ENCODE peak calls at places on chromosomes 11 and 22, in nine cellular contexts. Y, C, L, P, S, X, Z, N and M are unnamed samples.
A peak's percentile ranks its signal among the peaks of the same experiment; 100 is the strongest.

GRCh38 chr22:37486224-37486845 is at the start of gene MFNG:
- DNase-seq in Y (peak; percentile 36), C (peak; percentile 54), L (peak; percentile 6), P (peak; percentile 92), S (peak; percentile 65), X (peak; percentile 72), Z (peak; percentile 77), N (peak; percentile 45), M (peak; percentile 69)

GRCh38 chr22:24536089-24536488 is 18.8 kb downstream of the GUCD1 start:
- DNase-seq in Y (no peak), C (no peak), L (no peak), P (no peak), S (no peak), X (no peak), Z (no peak), N (no peak), M (no peak)

GRCh38 chr11:103993502-103993901 is 42.9 kb upstream of the DDI1 start:
- DNase-seq in Y (no peak), C (no peak), L (peak; percentile 65), P (no peak), S (no peak), X (no peak), Z (no peak), N (no peak), M (no peak)

GRCh38 chr22:37815593-37815992 is 7.6 kb upstream of the GALR3 start:
- DNase-seq in Y (no peak), C (no peak), L (no peak), P (no peak), S (no peak), X (no peak), Z (no peak), N (no peak), M (no peak)

GRCh38 chr11:70005107-70005818 is 72.9 kb upstream of the ANO1 start:
- DNase-seq in Y (no peak), C (no peak), L (peak; percentile 96), P (no peak), S (no peak), X (no peak), Z (no peak), N (no peak), M (no peak)

GRCh38 chr11:8097062-8097814 is 16.2 kb downstream of the TUB start:
- DNase-seq in Y (no peak), C (no peak), L (no peak), P (no peak), S (no peak), X (no peak), Z (peak; percentile 39), N (no peak), M (no peak)

GRCh38 chr22:46195487-46196165 is 45.3 kb downstream of the PPARA start:
- DNase-seq in Y (no peak), C (no peak), L (peak; percentile 48), P (peak; percentile 73), S (no peak), X (peak; percentile 39), Z (no peak), N (no peak), M (no peak)

GRCh38 chr11:76670475-76671235 is at the start of gene LRRC32:
- DNase-seq in Y (peak; percentile 34), C (no peak), L (no peak), P (peak; percentile 92), S (peak; percentile 25), X (peak; percentile 59), Z (peak; percentile 77), N (peak; percentile 36), M (no peak)

GRCh38 chr11:73376803-73377629 is 817 bp downstream of the RELT start:
- DNase-seq in Y (peak; percentile 23), C (peak; percentile 82), L (peak; percentile 72), P (no peak), S (peak; percentile 31), X (peak; percentile 71), Z (peak; percentile 78), N (peak; percentile 85), M (peak; percentile 87)

GRCh38 chr11:114367244-114367957 is 32.9 kb downstream of the C11orf71 start:
- DNase-seq in Y (no peak), C (no peak), L (no peak), P (no peak), S (no peak), X (no peak), Z (no peak), N (no peak), M (no peak)

GRCh38 chr11:79321282-79321681 is 119.5 kb downstream of the TENM4 start:
- DNase-seq in Y (no peak), C (no peak), L (peak; percentile 81), P (no peak), S (no peak), X (no peak), Z (no peak), N (no peak), M (no peak)

GRCh38 chr22:35995772-35996171 is 32.9 kb downstream of the RBFOX2 start:
- DNase-seq in Y (peak; percentile 62), C (no peak), L (peak; percentile 99), P (peak; percentile 93), S (peak; percentile 22), X (peak; percentile 78), Z (peak; percentile 95), N (peak; percentile 18), M (no peak)

GRCh38 chr11:66868726-66869291 is 11.9 kb downstream of the LRFN4 start:
- DNase-seq in Y (no peak), C (peak; percentile 89), L (no peak), P (no peak), S (peak; percentile 81), X (no peak), Z (no peak), N (peak; percentile 92), M (peak; percentile 85)

DNA sequence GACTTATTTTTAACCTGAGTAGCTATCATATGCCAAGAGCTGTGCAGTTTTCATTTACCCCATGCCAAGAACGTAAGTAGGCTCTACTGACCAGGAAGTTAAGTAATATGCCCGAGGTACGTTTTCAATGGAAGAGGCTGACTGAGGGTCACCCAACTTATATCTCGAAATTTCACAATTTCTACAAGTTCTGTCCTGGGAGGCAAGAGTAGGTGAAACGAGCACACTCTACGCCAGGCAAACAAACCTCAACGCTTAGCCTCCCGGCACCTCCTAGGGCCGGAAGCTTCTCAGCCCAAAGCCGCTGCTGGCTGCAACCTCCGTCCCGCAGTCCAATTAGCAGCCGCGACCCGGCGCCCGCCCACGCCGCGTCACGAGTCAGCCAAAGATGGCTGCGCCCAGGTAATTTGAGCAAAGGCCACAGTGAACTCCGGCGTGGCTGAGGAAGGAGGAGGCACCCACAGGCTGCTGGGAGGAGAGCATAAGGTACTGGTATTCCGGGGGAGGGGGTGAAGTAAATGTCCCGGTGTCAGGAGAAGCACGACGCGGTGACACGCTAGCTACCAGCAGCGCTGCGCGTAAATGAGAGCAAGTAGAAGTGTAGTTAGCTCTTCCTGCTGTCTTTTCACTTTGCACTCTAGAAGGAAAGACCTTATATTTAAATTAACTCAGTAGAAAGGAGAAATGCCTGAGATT is at the start of gene TMEM126A:
- DNase-seq in Y (peak; percentile 78), C (peak; percentile 77), L (peak; percentile 75), P (peak; percentile 97), S (peak; percentile 90), X (peak; percentile 88), Z (peak; percentile 93), N (peak; percentile 97), M (peak; percentile 92)
- TF ChIP-seq POLR2A in Y (no peak), C (peak; percentile 88), L (peak; percentile 79), P (no peak), S (peak; percentile 91), X (peak; percentile 82), Z (peak; percentile 61), N (peak; percentile 96), M (peak; percentile 97)

GRCh38 chr11:38446336-38446735 is 1848.3 kb upstream of the RAG2 start:
- DNase-seq in Y (no peak), C (no peak), L (no peak), P (no peak), S (no peak), X (no peak), Z (no peak), N (no peak), M (no peak)

GRCh38 chr11:38448284-38448683 is 1850.2 kb upstream of the RAG2 start:
- DNase-seq in Y (no peak), C (no peak), L (no peak), P (no peak), S (peak; percentile 31), X (peak; percentile 52), Z (no peak), N (no peak), M (peak; percentile 89)
- TF ChIP-seq POLR2A in Y (no peak), C (no peak), L (no peak), P (no peak), S (no peak), X (no peak), Z (no peak), N (no peak), M (no peak)

DNA sequence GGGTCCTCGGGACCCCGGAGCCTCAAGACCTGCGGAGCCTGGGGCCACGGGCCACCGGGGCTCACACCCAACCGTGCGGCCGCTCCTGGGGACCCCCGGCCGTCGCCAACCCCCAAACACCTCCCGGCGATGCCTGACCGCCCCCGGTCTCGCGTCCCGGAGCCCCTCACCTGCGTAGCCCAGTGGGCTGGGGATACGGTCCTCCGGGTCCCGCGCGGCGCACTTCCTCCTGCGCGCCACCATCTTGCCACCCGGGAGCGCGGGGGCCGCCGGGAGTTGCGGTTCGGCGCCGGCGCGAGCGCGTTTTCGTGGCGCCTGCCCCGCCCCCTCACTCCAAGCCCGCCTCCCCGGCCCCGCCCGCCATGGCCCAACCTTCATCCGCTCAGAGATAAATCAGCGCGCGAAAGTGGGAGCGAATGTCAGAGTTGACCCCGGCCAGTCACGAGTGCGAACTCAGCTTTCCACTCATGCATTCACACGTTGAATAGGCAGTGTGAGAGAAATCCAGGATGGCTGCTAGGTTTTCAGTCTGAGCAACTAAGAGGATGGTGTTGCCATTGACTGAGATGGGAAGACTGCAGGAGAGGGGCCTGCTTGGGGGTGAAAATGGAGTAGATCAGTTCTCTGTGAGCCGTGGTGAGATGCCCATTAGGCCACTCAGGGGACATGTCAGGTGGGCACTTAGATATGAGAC is at the start of gene RRP7A:
- DNase-seq in Y (peak; percentile 82), C (peak; percentile 67), L (peak; percentile 54), P (peak; percentile 95), S (peak; percentile 80), X (peak; percentile 74), Z (peak; percentile 87), N (peak; percentile 88), M (peak; percentile 91)
- TF ChIP-seq POLR2A in Y (peak; percentile 52), C (peak; percentile 86), L (peak; percentile 79), P (no peak), S (peak; percentile 74), X (peak; percentile 43), Z (peak; percentile 84), N (peak; percentile 65), M (peak; percentile 62)

DNA sequence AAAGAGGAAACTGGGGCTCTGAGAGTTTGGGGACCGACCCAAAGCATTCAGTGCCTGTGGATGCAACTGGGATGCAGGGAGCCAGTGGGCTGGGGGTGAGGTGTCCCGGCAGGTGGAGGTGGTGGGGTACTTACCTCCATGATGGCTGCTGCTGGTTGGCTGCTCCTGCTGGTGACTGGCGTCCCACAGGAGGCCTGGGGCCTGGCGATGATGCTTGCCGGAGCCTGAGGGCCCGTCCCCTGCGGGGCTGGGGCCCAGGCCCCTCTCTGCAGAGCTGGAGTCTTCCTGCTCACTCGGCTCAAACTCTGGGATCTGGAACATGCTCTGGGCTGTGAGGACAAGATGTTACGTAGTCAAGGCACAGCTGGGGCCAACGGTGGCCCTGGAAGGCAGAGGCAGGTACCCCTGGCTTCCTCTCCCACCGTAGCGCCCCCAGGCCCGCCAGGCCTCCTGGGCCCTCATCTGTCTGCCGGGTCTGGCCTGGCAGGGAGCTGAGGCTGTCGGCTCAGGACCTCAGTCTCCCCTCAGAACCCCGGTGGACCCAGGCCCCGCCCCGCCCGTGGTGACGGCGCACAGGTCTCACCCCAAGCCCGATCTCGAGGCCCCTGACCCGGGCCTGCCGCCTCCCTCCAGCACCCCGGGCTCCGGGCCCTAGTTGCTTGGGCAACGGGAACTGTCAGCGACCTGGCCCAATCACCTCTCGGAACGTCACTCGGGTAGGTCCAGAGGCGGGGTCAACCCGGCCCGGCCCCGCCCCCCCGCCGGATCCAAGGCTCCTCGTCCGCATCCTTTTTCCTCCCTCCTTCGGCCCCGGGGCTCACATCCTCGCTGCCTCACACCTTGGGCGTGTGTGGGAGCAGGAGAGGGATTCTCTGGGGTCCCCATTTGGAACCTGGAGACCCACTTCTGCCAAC is at the start of gene BAD:
- DNase-seq in Y (peak; percentile 91), C (peak; percentile 97), L (peak; percentile 85), P (peak; percentile 99), S (peak; percentile 96), X (peak; percentile 97), Z (peak; percentile 98), N (peak; percentile 97), M (peak; percentile 97)
- TF ChIP-seq POLR2A in Y (peak; percentile 43), C (peak; percentile 27), L (peak; percentile 59), P (no peak), S (peak; percentile 60), X (peak; percentile 55), Z (peak; percentile 78), N (peak; percentile 78), M (no peak)